ENCODE peak calls at places on chromosomes 3 and 15, in four cellular contexts. E, L, P and T are unnamed samples.

GRCh38 chr15:80484312-80484981 is 80.3 kb downstream of the ARNT2 start:
- DNase-seq in E (no peak), L (no peak), P (no peak), T (no peak)

GRCh38 chr15:74889390-74889881 is 406 bp upstream of the MPI start:
- DNase-seq in P (no peak), E (peak; percentile 69), L (no peak), T (peak; percentile 40)

GRCh38 chr3:36919439-36920160 is 25.3 kb downstream of the TRANK1 start:
- DNase-seq in L (peak; percentile 87), E (no peak), P (no peak), T (no peak)

GRCh38 chr3:10280571-10280970 is 12.2 kb downstream of the GHRL start:
- DNase-seq in L (no peak), E (no peak), P (no peak), T (no peak)

GRCh38 chr3:90091557-90091956 is 984.1 kb downstream of the EPHA3 start:
- DNase-seq in P (no peak), L (peak; percentile 2), E (peak; percentile 70), T (peak; percentile 25)

GRCh38 chr3:8625991-8626390 is 18.6 kb downstream of the SSUH2 start:
- DNase-seq in L (no peak), E (no peak), P (no peak), T (no peak)

GRCh38 chr3:95588473-95588872 is 1225.9 kb upstream of the EPHA6 start:
- DNase-seq in E (no peak), P (no peak), L (no peak), T (no peak)

GRCh38 chr3:143070977-143071551 is 48.5 kb upstream of the CHST2 start:
- DNase-seq in L (peak; percentile 24), E (peak; percentile 76), P (no peak), T (no peak)

GRCh38 chr3:65837604-65838003 is 201.1 kb downstream of the MAGI1 start:
- DNase-seq in P (no peak), L (no peak), E (no peak), T (no peak)

GRCh38 chr3:45689787-45690145 is 570 bp downstream of the SACM1L start:
- DNase-seq in L (no peak), P (no peak), E (no peak), T (no peak)

GRCh38 chr15:61871926-61872522 is 188.2 kb downstream of the VPS13C start:
- DNase-seq in E (peak; percentile 45), L (peak; percentile 13), P (no peak), T (no peak)

GRCh38 chr3:94272030-94272429 is 209.2 kb downstream of the NSUN3 start:
- DNase-seq in E (no peak), P (no peak), L (no peak), T (no peak)

GRCh38 chr3:32640939-32641725 is 43.9 kb upstream of the CNOT10 start:
- DNase-seq in E (no peak), P (no peak), L (no peak), T (no peak)

GRCh38 chr3:196422976-196423781 is 9.0 kb downstream of the UBXN7 start:
- DNase-seq in P (no peak), E (no peak), L (no peak), T (no peak)

GRCh38 chr3:37111199-37111598 is 63.2 kb downstream of the LRRFIP2 start:
- DNase-seq in P (no peak), E (no peak), L (no peak), T (no peak)

GRCh38 chr15:84715442-84716035 is 400 bp downstream of the SEC11A start:
- DNase-seq in L (no peak), P (no peak), E (peak; percentile 54), T (no peak)

GRCh38 chr15:75065851-75066509 is 42.6 kb downstream of the PPCDC start:
- DNase-seq in L (peak; percentile 44), E (no peak), P (no peak), T (no peak)

GRCh38 chr15:63603516-63603915 is 6.3 kb downstream of the FBXL22 start:
- DNase-seq in E (no peak), L (no peak), P (no peak), T (no peak)

GRCh38 chr3:158520433-158520832 is 50.6 kb upstream of the MLF1 start:
- DNase-seq in P (no peak), L (no peak), E (no peak), T (no peak)

GRCh38 chr3:157534725-157535161 is 31.5 kb upstream of the VEPH1 start:
- DNase-seq in P (no peak), E (no peak), L (no peak), T (no peak)

GRCh38 chr15:57025264-57025939 is 107.0 kb downstream of the TCF12 start:
- DNase-seq in E (no peak), P (no peak), L (no peak), T (no peak)

GRCh38 chr3:114498779-114499370 is 205.0 kb downstream of the TIGIT start:
- DNase-seq in P (no peak), E (no peak), L (peak; percentile 13), T (no peak)

GRCh38 chr3:155560594-155560993 is 184.3 kb downstream of the PLCH1 start:
- DNase-seq in P (no peak), E (no peak), L (no peak), T (no peak)

GRCh38 chr3:69890094-69890493 is 109.4 kb upstream of the SAMMSON start:
- DNase-seq in E (no peak), P (no peak), L (no peak), T (no peak)

GRCh38 chr15:89649716-89650115 is 5.6 kb downstream of the KIF7 start:
- DNase-seq in E (no peak), L (no peak), P (no peak), T (no peak)

GRCh38 chr3:184629555-184630160 is 68.1 kb downstream of the EPHB3 start:
- DNase-seq in L (no peak), E (peak; percentile 49), P (no peak), T (peak; percentile 39)

GRCh38 chr3:79012530-79012913 is 755.3 kb downstream of the ROBO1 start:
- DNase-seq in P (no peak), E (no peak), L (no peak), T (no peak)

GRCh38 chr3:172007065-172007370 is 32.4 kb upstream of the FNDC3B start:
- DNase-seq in P (no peak), E (no peak), L (no peak), T (no peak)

GRCh38 chr3:132443421-132443820 is 26.1 kb downstream of the DNAJC13 start:
- DNase-seq in E (peak; percentile 5), P (no peak), L (no peak), T (no peak)
- TF ChIP-seq CREB1 in E (no peak), P (no peak), L (no peak), T (no peak)

GRCh38 chr3:148861277-148861869 is 3.7 kb upstream of the CPA3 start:
- DNase-seq in L (peak; percentile 29), E (peak; percentile 52), P (no peak), T (no peak)

GRCh38 chr3:148866261-148866660 is 1.2 kb downstream of the CPA3 start:
- DNase-seq in P (no peak), E (no peak), L (no peak), T (no peak)

GRCh38 chr3:148863814-148864213 is 1.3 kb upstream of the CPA3 start:
- DNase-seq in E (no peak), L (no peak), P (no peak), T (no peak)

GRCh38 chr3:148863297-148863696 is 1.8 kb upstream of the CPA3 start:
- DNase-seq in L (no peak), E (no peak), P (no peak), T (no peak)

DNA sequence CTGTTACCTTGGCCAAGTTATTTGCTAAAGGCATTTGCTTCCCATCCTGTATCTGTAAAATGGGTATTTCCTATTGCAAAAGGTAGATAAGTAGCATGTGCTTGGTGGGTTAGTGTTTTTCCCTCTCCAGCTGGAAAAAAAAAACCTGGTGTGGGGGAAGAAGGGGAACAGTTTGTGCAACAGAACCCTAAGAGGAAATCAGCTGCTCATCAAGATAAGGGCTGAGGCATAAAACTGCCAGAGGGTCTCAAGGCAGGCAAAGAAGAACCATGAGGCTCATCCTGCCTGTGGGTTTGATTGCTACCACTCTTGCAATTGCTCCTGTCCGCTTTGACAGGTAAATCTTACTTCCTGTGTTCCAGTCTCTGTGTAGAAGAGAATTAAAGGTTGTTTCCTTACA is at the start of gene CPA3:
- DNase-seq in L (no peak), P (no peak), E (no peak), T (no peak)
- TF ChIP-seq CREB1 in L (no peak), P (no peak), E (no peak), T (no peak)

GRCh38 chr3:28935141-28935540 is 345.7 kb upstream of the RBMS3 start:
- DNase-seq in P (no peak), L (no peak), E (no peak), T (no peak)

GRCh38 chr3:28936154-28936553 is 344.7 kb upstream of the RBMS3 start:
- DNase-seq in E (no peak), L (no peak), P (no peak), T (no peak)

DNA sequence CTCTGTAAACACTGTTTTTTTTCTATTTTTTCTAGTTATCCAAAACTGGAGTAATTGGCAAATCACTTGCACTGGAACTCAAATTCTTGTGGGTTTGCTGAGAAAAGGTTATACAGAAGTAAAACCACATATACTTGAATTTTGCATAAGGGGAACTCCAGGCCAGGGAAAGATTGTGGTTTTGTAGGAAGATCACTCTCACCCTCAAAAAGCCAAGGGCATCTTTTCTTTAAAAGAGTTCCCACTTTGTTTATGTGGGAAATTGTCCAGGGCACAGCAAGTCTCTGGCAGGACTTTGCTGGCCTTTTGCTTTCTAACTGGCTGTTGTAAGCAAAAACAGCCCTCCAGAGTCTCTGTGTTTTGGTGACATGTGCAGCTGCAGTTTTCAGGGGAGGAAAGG is 340.3 kb upstream of the RBMS3 start:
- DNase-seq in P (peak; percentile 33), E (no peak), L (no peak), T (no peak)
- TF ChIP-seq CREB1 in P (no peak), E (no peak), L (no peak), T (no peak)

DNA sequence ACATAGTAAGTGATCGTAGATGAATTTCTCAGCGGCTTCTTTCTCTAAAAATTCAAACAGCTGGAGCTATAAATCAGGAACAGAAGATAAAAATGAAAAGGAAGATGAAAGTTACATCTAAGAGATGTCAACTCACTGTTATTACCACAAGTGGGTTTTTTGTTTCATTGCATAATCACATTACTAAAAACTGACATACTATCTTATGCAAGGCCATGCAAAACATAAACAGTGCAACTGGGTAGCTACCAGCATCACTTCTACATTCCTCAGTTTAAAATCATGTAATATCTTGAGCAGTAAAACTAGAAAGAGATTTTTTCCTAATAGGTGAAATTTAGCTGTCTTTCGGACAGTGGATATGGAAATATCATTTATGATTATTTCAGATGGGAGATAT is 14.9 kb downstream of the MINDY4B start:
- DNase-seq in P (no peak), L (no peak), E (no peak), T (no peak)
- TF ChIP-seq CREB1 in P (no peak), L (no peak), E (no peak), T (no peak)